ENCODE peak calls at places on chromosomes 13 and 19, in ten cellular contexts. P is IMR-90, U is colonic mucosa, D is PC-3, J is kidney, Z is mesenchymal stem cell, R is adipocyte, T is endodermal cell, A is neural progenitor cell, I is astrocyte. F is an unnamed sample.
A peak's percentile ranks its signal among the peaks of the same experiment; 100 is the strongest.

GRCh38 chr13:40578055-40578454 is 88.4 kb downstream of the FOXO1 start:
- DNase-seq in I (no peak), R (no peak), A (no peak), Z (no peak), D (no peak), T (no peak), J (no peak), U (no peak), P (no peak), F (no peak)

GRCh38 chr13:90105881-90106496 is 1241.5 kb upstream of the MIR17HG start:
- DNase-seq in A (no peak), P (no peak), I (peak; percentile 82), T (no peak), Z (peak; percentile 49), D (peak; percentile 45), R (peak; percentile 3), U (no peak), J (no peak), F (no peak)

GRCh38 chr19:40460185-40460584 is 5.4 kb downstream of the BLVRB start:
- DNase-seq in T (no peak), A (no peak), Z (no peak), D (no peak), J (no peak), P (no peak), U (no peak), I (no peak), R (no peak), F (no peak)

GRCh38 chr13:75364131-75364713 is 117.7 kb downstream of the TBC1D4 start:
- DNase-seq in R (no peak), A (no peak), D (peak; percentile 85), P (peak; percentile 21), J (no peak), U (no peak), T (no peak), Z (no peak), I (no peak), F (no peak)

GRCh38 chr13:112903071-112903577 is 65.9 kb upstream of the MCF2L start:
- DNase-seq in U (no peak), A (no peak), P (no peak), R (no peak), T (peak; percentile 42), I (no peak), D (no peak), Z (no peak), J (no peak), F (no peak)

GRCh38 chr13:40446365-40446764 is 220.1 kb downstream of the FOXO1 start:
- DNase-seq in Z (no peak), P (no peak), D (no peak), R (no peak), I (peak; percentile 77), T (no peak), U (no peak), A (no peak), J (no peak), F (no peak)

GRCh38 chr13:100341327-100341726 is 247.3 kb downstream of the GGACT start:
- DNase-seq in Z (no peak), A (no peak), T (no peak), R (no peak), J (no peak), P (no peak), D (no peak), I (no peak), U (no peak), F (no peak)

GRCh38 chr19:42110658-42111057 is 21.6 kb downstream of the POU2F2 start:
- DNase-seq in P (no peak), Z (no peak), I (no peak), J (no peak), A (no peak), T (no peak), U (no peak), R (no peak), D (no peak), F (no peak)

GRCh38 chr13:35475960-35476943 is at the start of gene MAB21L1:
- DNase-seq in I (peak; percentile 48), T (peak; percentile 68), D (no peak), A (peak; percentile 81), J (peak; percentile 50), P (peak; percentile 19), R (peak; percentile 95), U (peak; percentile 25), Z (peak; percentile 44), F (peak; percentile 59)

GRCh38 chr13:107864543-107865460 is 350.5 kb downstream of the LIG4 start:
- DNase-seq in Z (peak; percentile 87), J (no peak), U (no peak), A (peak; percentile 90), I (peak; percentile 64), T (peak; percentile 79), P (peak; percentile 86), R (peak; percentile 88), D (peak; percentile 82), F (peak; percentile 84)

GRCh38 chr13:30730526-30730925 is 4.8 kb upstream of the ALOX5AP start:
- DNase-seq in U (no peak), D (no peak), T (peak; percentile 65), I (no peak), Z (peak; percentile 72), R (no peak), A (peak; percentile 68), P (no peak), J (no peak), F (peak; percentile 12)

GRCh38 chr19:35038623-35039512 is 2.7 kb upstream of the HPN start:
- DNase-seq in T (no peak), R (no peak), P (no peak), A (no peak), U (no peak), D (no peak), J (no peak), Z (peak; percentile 50), I (no peak), F (no peak)

GRCh38 chr19:35040826-35041547 is 534 bp upstream of the HPN start:
- DNase-seq in P (no peak), U (peak; percentile 82), R (no peak), T (peak; percentile 92), J (peak; percentile 98), I (no peak), Z (peak; percentile 30), A (peak; percentile 70), D (no peak), F (no peak)

GRCh38 chr19:35040474-35040825 is 1.1 kb upstream of the HPN start:
- DNase-seq in A (no peak), I (no peak), J (no peak), P (no peak), D (no peak), Z (no peak), R (no peak), U (no peak), T (no peak), F (no peak)

GRCh38 chr19:35041548-35042055 is at the start of gene HPN:
- DNase-seq in P (no peak), I (no peak), Z (no peak), D (no peak), T (peak; percentile 97), J (peak; percentile 92), A (peak; percentile 37), R (no peak), U (no peak), F (no peak)

GRCh38 chr19:35039881-35040456 is 1.6 kb upstream of the HPN start:
- DNase-seq in Z (no peak), D (no peak), A (no peak), R (no peak), T (no peak), U (no peak), J (no peak), I (no peak), P (no peak), F (no peak)
- H3K9ac ChIP-seq in Z (no peak overlapping the region), D (no peak overlapping the region), A (no peak overlapping the region), R (peak overlapping the region; percentile 66), T (no peak overlapping the region), U (no peak overlapping the region), J (no peak overlapping the region), I (no peak overlapping the region), P (no peak overlapping the region), F (peak overlapping the region; percentile 44)

DNA sequence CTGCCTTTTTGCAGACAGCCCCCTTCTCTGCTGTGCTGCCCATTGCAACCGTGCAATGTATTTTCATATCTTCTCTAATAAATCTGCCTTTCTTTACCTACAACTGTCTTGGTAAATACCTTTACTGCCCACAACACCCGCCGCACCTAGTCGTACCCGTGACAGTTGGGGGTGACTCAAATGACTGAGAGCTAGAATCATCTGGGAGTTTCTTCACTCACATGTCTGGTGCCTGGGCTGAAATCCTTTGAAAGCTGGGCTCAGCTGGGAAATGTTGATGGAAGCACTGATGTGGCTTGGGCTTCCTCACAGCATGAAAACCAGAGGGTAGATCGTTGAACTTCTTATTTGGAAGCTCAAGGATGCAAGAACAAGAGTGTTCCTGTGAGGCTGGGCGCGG is 2.8 kb upstream of the PNMA8A start:
- DNase-seq in U (no peak), I (no peak), P (no peak), D (no peak), A (no peak), J (peak; percentile 35), T (no peak), R (no peak), Z (no peak), F (no peak)
- H3K9ac ChIP-seq in U (no peak overlapping the region), I (no peak overlapping the region), P (no peak overlapping the region), D (no peak overlapping the region), A (no peak overlapping the region), J (no peak overlapping the region), T (no peak overlapping the region), R (no peak overlapping the region), Z (no peak overlapping the region), F (no peak overlapping the region)

DNA sequence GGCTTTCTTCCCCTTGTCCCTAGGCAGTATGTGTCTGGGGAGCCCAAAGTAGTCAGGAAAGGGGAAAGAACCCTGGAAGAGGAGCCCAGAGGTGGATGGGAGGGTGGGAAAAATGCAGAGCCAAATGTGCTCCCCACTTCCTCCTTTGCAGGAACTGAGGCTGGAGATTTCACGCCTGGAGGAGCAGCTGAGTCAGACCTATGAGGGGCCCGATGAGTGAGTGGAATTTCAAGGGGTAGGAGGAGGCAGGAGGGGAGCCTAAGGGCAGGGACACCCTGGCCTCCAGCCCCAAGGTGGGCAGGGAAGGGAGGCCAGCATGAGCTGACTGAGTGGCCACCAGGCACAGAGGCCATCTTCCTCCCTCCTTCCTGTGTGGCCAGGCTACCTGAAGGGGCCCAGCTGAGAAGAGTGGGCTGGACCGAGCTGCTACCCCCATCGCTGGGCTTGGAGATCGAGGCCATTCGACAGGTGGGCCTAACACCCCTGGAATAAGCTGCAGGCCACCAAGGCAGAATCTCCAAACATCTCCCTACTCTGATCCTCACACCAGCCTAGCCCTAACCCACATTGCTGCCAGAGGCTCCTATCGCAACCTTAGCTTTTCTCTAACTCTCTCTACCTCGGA is 14.3 kb downstream of the PTH2 start:
- DNase-seq in U (no peak), A (no peak), I (no peak), R (no peak), J (no peak), P (no peak), T (no peak), D (no peak), Z (no peak), F (no peak)
- H3K9ac ChIP-seq in U (no peak overlapping the region), A (no peak overlapping the region), I (no peak overlapping the region), R (no peak overlapping the region), J (no peak overlapping the region), P (no peak overlapping the region), T (no peak overlapping the region), D (no peak overlapping the region), Z (no peak overlapping the region), F (no peak overlapping the region)

DNA sequence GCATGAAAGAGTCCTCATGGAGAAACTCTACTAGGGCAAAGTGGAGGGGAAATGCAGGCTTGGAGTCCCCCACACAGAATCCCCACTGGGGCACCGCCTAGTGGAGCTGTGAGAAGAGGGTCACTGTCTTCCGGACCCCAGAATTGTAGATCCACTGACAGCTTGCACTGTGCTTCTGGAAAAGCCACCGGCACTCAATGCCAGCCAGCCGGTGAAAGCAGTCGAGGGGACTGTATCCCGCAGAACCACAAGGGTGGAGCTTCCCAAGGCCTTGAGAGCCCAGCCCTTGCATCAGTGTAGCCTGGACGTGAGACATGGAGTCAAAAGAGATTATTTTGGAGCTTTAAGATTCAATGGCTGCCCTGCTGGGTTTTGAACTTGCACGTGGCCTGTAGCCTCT is 47.2 kb upstream of the FAM124A start:
- DNase-seq in D (no peak), A (no peak), Z (no peak), P (no peak), R (no peak), T (peak; percentile 72), J (no peak), U (no peak), I (no peak), F (no peak)
- H3K9ac ChIP-seq in D (no peak overlapping the region), A (no peak overlapping the region), Z (no peak overlapping the region), P (no peak overlapping the region), R (no peak overlapping the region), T (no peak overlapping the region), J (no peak overlapping the region), U (no peak overlapping the region), I (no peak overlapping the region), F (no peak overlapping the region)